ENCODE peak calls at places on chromosomes 1 and 21, in five cellular contexts. E, N, Z, C and D are unnamed samples.

GRCh38 chr1:150429805-150430204 is 57.4 kb upstream of the TARS2 start:
- DNase-seq in N (no peak), Z (no peak), C (no peak), E (no peak), D (no peak)

GRCh38 chr1:61261585-61261984 is 179.2 kb downstream of the NFIA start:
- DNase-seq in N (no peak), E (no peak), Z (no peak), C (no peak), D (no peak)

GRCh38 chr1:67618285-67619018 is 66.5 kb upstream of the GADD45A start:
- DNase-seq in C (peak; percentile 91), Z (peak; percentile 79), E (no peak), N (peak; percentile 67), D (peak; percentile 93)

GRCh38 chr21:23401278-23401677 is 2206.0 kb downstream of the MRPL39 start:
- DNase-seq in N (no peak), E (no peak), C (no peak), Z (no peak), D (no peak)

GRCh38 chr1:65773391-65773790 is 19.3 kb upstream of the PDE4B start:
- DNase-seq in N (no peak), E (no peak), Z (no peak), C (peak; percentile 53), D (no peak)

GRCh38 chr1:67650061-67650460 is 34.9 kb upstream of the GADD45A start:
- DNase-seq in Z (no peak), N (no peak), C (peak; percentile 26), E (no peak), D (no peak)

GRCh38 chr1:2098301-2098698 is 48.1 kb downstream of the PRKCZ start:
- DNase-seq in E (no peak), Z (no peak), N (no peak), C (no peak), D (no peak)

GRCh38 chr1:52190500-52191252 is 48.8 kb downstream of the ZFYVE9 start:
- DNase-seq in Z (no peak), N (no peak), E (no peak), C (no peak), D (no peak)

GRCh38 chr1:204094262-204095247 is 21.6 kb downstream of the SOX13 start:
- DNase-seq in Z (no peak), E (no peak), N (no peak), C (no peak), D (no peak)

GRCh38 chr1:101261629-101262028 is 24.8 kb downstream of the S1PR1 start:
- DNase-seq in Z (no peak), C (no peak), N (no peak), E (no peak), D (no peak)

GRCh38 chr1:97331165-97331564 is 589.7 kb downstream of the DPYD start:
- DNase-seq in C (no peak), N (no peak), Z (no peak), E (no peak), D (no peak)

GRCh38 chr21:45140346-45140940 is 66.1 kb downstream of the ADARB1 start:
- DNase-seq in N (peak; percentile 77), Z (peak; percentile 74), C (peak; percentile 96), E (no peak), D (peak; percentile 92)

GRCh38 chr1:28129150-28129549 is 40.7 kb upstream of the EYA3 start:
- DNase-seq in Z (no peak), C (peak; percentile 35), N (no peak), E (no peak), D (peak; percentile 59)

GRCh38 chr1:31587720-31588423 is 11.6 kb downstream of the TINAGL1 start:
- DNase-seq in N (peak; percentile 85), C (no peak), Z (peak; percentile 69), E (peak; percentile 87), D (no peak)

GRCh38 chr1:44405041-44405803 is at the start of gene RNF220:
- DNase-seq in C (peak; percentile 68), Z (peak; percentile 53), N (peak; percentile 53), E (peak; percentile 73), D (peak; percentile 71)

GRCh38 chr1:42179900-42180329 is 15.4 kb upstream of the GUCA2A start:
- DNase-seq in N (no peak), Z (no peak), C (no peak), E (no peak), D (no peak)

GRCh38 chr1:151858886-151859665 is 5.6 kb upstream of the THEM5 start:
- DNase-seq in E (no peak), C (no peak), Z (no peak), N (no peak), D (no peak)

GRCh38 chr1:223825767-223826461 is 19.8 kb downstream of the TP53BP2 start:
- DNase-seq in Z (no peak), N (no peak), C (no peak), E (no peak), D (no peak)

GRCh38 chr1:234579967-234580366 is 30.0 kb downstream of the IRF2BP2 start:
- DNase-seq in Z (no peak), E (no peak), C (no peak), N (no peak), D (no peak)

GRCh38 chr21:46478910-46479309 is 20.2 kb downstream of the DIP2A start:
- DNase-seq in E (no peak), Z (no peak), C (no peak), N (no peak), D (no peak)

GRCh38 chr1:9942399-9942938 is 722 bp downstream of the LZIC start:
- DNase-seq in Z (no peak), E (no peak), C (peak; percentile 64), N (no peak), D (peak; percentile 68)

GRCh38 chr1:218686258-218686657 is 341.1 kb downstream of the TGFB2 start:
- DNase-seq in N (no peak), E (no peak), Z (no peak), C (peak; percentile 74), D (peak; percentile 64)

GRCh38 chr1:24931481-24932221 is 1.6 kb upstream of the RUNX3 start:
- DNase-seq in E (peak; percentile 58), Z (no peak), N (no peak), C (no peak), D (no peak)

GRCh38 chr1:235939488-235939775 is 72.7 kb upstream of the LYST start:
- DNase-seq in E (no peak), N (no peak), Z (no peak), C (peak; percentile 71), D (no peak)

GRCh38 chr1:58358311-58358710 is 188.2 kb downstream of the OMA1 start:
- DNase-seq in N (no peak), C (peak; percentile 48), Z (no peak), E (no peak), D (peak; percentile 1)

GRCh38 chr1:245679796-245680195 is 525.0 kb downstream of the KIF26B start:
- DNase-seq in C (no peak), E (no peak), N (no peak), Z (no peak), D (no peak)

GRCh38 chr1:8321612-8322011 is 3.7 kb downstream of the SLC45A1 start:
- DNase-seq in Z (no peak), N (no peak), C (no peak), E (no peak), D (no peak)

GRCh38 chr1:54679055-54679643 is 36.5 kb upstream of the TTC4 start:
- DNase-seq in C (no peak), Z (no peak), E (no peak), N (no peak), D (no peak)

GRCh38 chr1:217049081-217049480 is 325.9 kb upstream of the ESRRG start:
- DNase-seq in E (no peak), Z (no peak), C (no peak), N (no peak), D (no peak)
- TF ChIP-seq CTCF in E (no peak), Z (no peak), C (no peak), N (no peak), D (no peak)

GRCh38 chr21:42668620-42669019 is 15.2 kb downstream of the PDE9A start:
- DNase-seq in Z (no peak), C (no peak), E (peak; percentile 28), N (no peak), D (no peak)

GRCh38 chr21:42668193-42668592 is 14.8 kb downstream of the PDE9A start:
- DNase-seq in C (no peak), N (no peak), E (peak; percentile 18), Z (no peak), D (no peak)

GRCh38 chr21:42670884-42671283 is 17.5 kb downstream of the PDE9A start:
- DNase-seq in N (no peak), Z (no peak), E (peak; percentile 8), C (no peak), D (no peak)

GRCh38 chr21:42670058-42670830 is 16.8 kb downstream of the PDE9A start:
- DNase-seq in Z (no peak), E (no peak), C (no peak), N (no peak), D (no peak)

DNA sequence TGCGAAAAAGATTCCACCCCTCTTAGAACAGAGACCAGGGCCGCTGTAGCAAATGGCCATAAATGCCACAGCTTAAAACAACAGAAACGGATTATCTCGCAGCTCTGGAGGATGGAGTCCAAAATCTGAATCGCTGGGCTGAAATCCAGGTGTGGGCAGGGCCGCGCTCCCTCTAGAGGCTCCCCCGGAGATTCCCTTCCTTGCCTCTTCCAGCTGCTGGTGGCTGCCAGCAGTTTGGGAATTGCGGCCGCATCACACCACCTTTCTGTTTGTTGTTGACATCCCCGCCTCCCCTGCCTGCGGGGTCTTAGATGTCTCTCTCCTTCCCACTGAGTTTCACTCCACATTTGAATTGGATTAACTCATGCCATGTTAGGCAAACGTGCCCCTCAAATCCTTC is 15.6 kb downstream of the PDE9A start:
- DNase-seq in N (no peak), E (peak; percentile 26), Z (no peak), C (no peak), D (no peak)
- H3K4me3 ChIP-seq in N (no peak overlapping the region), E (no peak overlapping the region), Z (no peak overlapping the region), C (no peak overlapping the region), D (no peak overlapping the region)

DNA sequence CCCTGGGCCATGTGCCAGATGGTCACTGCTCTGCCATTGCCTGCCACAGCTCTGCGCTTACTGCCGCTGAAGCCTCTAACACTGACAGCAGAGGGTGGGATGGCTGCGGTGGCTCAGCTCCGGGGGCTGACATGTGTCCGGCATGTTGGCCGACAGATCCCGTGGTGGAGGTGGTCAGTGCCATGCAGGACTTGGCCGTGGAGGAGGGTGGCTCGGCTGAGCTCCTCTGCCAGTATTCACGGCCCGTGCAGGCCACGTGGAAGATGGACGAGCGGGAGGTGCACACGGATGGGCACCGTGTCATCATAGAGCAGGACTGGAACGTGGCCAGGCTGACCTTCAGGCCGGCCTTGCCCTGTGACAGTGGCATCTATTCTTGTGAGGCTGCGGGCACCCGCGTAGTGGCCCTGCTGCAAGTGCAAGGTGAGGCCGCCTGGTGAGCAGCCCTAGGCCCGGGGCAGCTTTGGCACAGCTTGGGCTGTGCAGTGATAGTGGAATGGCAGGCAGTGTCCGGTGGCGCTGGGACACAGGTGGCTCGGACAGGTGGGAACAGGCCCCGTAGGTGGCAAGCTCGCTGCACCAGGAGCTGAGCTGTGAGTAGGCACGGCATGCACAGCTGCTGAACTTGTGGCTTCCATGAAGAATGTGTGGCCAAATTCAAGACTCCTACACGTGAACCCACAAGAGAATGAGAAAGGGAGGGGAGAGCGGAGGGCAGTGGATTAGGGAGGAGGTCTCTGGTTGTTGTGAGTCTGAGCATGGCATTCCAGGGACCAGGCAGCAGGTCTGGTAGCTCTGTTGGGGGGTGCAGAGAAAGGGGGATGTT is 91.8 kb downstream of the TRIM11 start:
- DNase-seq in C (no peak), N (peak; percentile 16), Z (no peak), E (peak; percentile 72), D (no peak)
- TF ChIP-seq CTCF in C (no peak), N (no peak), Z (no peak), E (no peak), D (no peak)

DNA sequence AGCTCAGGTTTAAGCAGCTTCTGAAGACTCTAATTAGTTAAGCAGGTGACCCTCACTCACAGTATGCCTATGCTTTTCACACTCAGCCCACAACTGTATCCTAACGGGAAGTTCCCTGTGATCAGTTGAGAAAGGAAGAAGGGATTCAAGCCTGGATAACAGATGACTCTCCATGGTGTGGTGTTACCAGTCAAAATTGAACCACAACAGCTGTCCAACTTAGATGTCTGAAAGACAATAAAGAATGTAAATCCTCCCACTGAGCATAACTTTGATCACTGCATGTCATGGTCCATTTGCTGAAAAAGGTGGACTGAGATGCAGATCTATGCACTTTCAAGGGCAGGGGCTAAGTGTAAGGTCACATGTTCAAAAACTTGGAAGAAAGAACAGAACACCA is 32.3 kb upstream of the DIPK1A start:
- DNase-seq in E (no peak), N (no peak), Z (no peak), C (no peak), D (no peak)
- H3K4me3 ChIP-seq in E (no peak overlapping the region), N (no peak overlapping the region), Z (no peak overlapping the region), C (no peak overlapping the region), D (no peak overlapping the region)